ENCODE peak calls at places on chromosomes 4 and X, in five cellular contexts. A is iris pigment epithelial cell; F is activated CD4-positive, alpha-beta T cell treated with anti-CD3 and anti-CD28 coated beads, Interleukin-2, amount 50 U/mL, for 1 hour; X is stimulated activated CD4-positive, alpha-beta T cell treated with anti-CD3 and anti-CD28 coated beads, Interleukin-12 subunit alpha, Interleukin-12 subunit beta, amount 100 ng/mL, for 24 hours; S is NCI-H2081. C is an unnamed sample.

GRCh38 chr4:183384516-183384915 is 59.9 kb upstream of the CDKN2AIP start:
- DNase-seq in A (no peak), F (no peak), X (no peak), S (no peak), C (no peak)

GRCh38 chr4:38132140-38132673 is 172.0 kb downstream of the PTTG2 start:
- DNase-seq in A (peak; percentile 100), F (peak; percentile 51), X (peak; percentile 46), S (no peak), C (no peak)

GRCh38 chr4:168877779-168878491 is 132.1 kb downstream of the CBR4 start:
- DNase-seq in A (no peak), F (no peak), X (no peak), S (no peak), C (no peak)

GRCh38 chr4:25213327-25213979 is 20.4 kb upstream of the PI4K2B start:
- DNase-seq in A (no peak), F (no peak), X (no peak), S (no peak), C (no peak)

GRCh38 chr4:73479323-73479722 is 2.2 kb upstream of the AFM start:
- DNase-seq in A (no peak), F (no peak), X (no peak), S (no peak), C (no peak)

GRCh38 chr4:37595875-37596402 is 90.2 kb downstream of the RELL1 start:
- DNase-seq in A (no peak), F (no peak), X (no peak), S (no peak), C (no peak)

GRCh38 chrX:47191331-47191730 is 2.3 kb upstream of the UBA1 start:
- DNase-seq in A (peak; percentile 11), F (peak; percentile 39), X (peak; percentile 25), S (peak; percentile 80), C (peak; percentile 34)

GRCh38 chrX:100636321-100636991 is at the start of gene TSPAN6:
- DNase-seq in A (peak; percentile 83), F (peak; percentile 70), X (peak; percentile 46), S (peak; percentile 84), C (peak; percentile 63)

C was measured in SHP77.